ENCODE peak calls at places on chromosomes 2 and 18, in five cellular contexts. W is kidney tubule cell, N is HCT116, H is A172, M is OCI-LY7. A is an unnamed sample.

GRCh38 chr2:101803128-101803527 is 105.6 kb downstream of the MAP4K4 start:
- DNase-seq in W (peak; percentile 88), N (no peak), H (no peak), M (no peak), A (peak; percentile 81)

GRCh38 chr2:71600572-71600971 is 147.2 kb downstream of the DYSF start:
- DNase-seq in W (no peak), N (no peak), H (no peak), M (no peak), A (no peak)

GRCh38 chr2:238596571-238597551 is 170.1 kb downstream of the ASB1 start:
- DNase-seq in W (peak; percentile 93), N (peak; percentile 89), H (peak; percentile 99), M (no peak), A (peak; percentile 91)

GRCh38 chr2:218217366-218218309 is 649 bp downstream of the ARPC2 start:
- DNase-seq in W (peak; percentile 55), N (no peak), H (peak; percentile 32), M (peak; percentile 68), A (no peak)

GRCh38 chr2:232139171-232139594 is 177.7 kb downstream of the DIS3L2 start:
- DNase-seq in W (no peak), N (no peak), H (no peak), M (peak; percentile 19), A (no peak)

GRCh38 chr2:236505071-236505470 is 64.6 kb upstream of the ACKR3 start:
- DNase-seq in W (no peak), N (no peak), H (no peak), M (no peak), A (no peak)

GRCh38 chr2:227310756-227311110 is 14.3 kb upstream of the MFF start:
- DNase-seq in W (peak; percentile 93), N (peak; percentile 28), H (no peak), M (no peak), A (peak; percentile 94)

GRCh38 chr2:38528008-38528442 is 74.7 kb downstream of the HNRNPLL start:
- DNase-seq in W (peak; percentile 50), N (no peak), H (peak; percentile 69), M (peak; percentile 72), A (peak; percentile 53)

GRCh38 chr18:56532176-56532840 is 106.1 kb downstream of the TXNL1 start:
- DNase-seq in W (peak; percentile 27), N (no peak), H (peak; percentile 4), M (no peak), A (no peak)

GRCh38 chr2:191051825-191052778 is 38.1 kb upstream of the STAT1 start:
- DNase-seq in W (peak; percentile 69), N (peak; percentile 45), H (peak; percentile 57), M (peak; percentile 61), A (peak; percentile 78)

GRCh38 chr2:38750011-38750792 is 959 bp downstream of the SRSF7 start:
- DNase-seq in W (peak; percentile 46), N (no peak), H (no peak), M (peak; percentile 66), A (no peak)

GRCh38 chr18:471701-472100 is 28.8 kb downstream of the COLEC12 start:
- DNase-seq in W (no peak), N (no peak), H (no peak), M (no peak), A (no peak)

GRCh38 chr2:117855886-117856285 is 41.4 kb downstream of the DDX18 start:
- DNase-seq in W (peak; percentile 66), N (no peak), H (no peak), M (no peak), A (no peak)

GRCh38 chr2:135745545-135745944 is 3.9 kb downstream of the UBXN4 start:
- DNase-seq in W (peak; percentile 49), N (no peak), H (peak; percentile 78), M (no peak), A (peak; percentile 66)

GRCh38 chr2:51441786-51442185 is 409.9 kb upstream of the NRXN1 start:
- DNase-seq in W (no peak), N (no peak), H (peak; percentile 50), M (no peak), A (no peak)

GRCh38 chr2:103986001-103986400 is 867.9 kb upstream of the POU3F3 start:
- DNase-seq in W (no peak), N (no peak), H (no peak), M (no peak), A (no peak)

GRCh38 chr2:25855065-25855464 is 23.2 kb downstream of the ASXL2 start:
- DNase-seq in W (no peak), N (no peak), H (no peak), M (no peak), A (no peak)

GRCh38 chr18:36153203-36153602 is 23.5 kb downstream of the ELP2 start:
- DNase-seq in W (peak; percentile 98), N (no peak), H (peak; percentile 87), M (no peak), A (peak; percentile 96)

GRCh38 chr2:117835990-117836760 is 21.7 kb downstream of the DDX18 start:
- DNase-seq in W (peak; percentile 78), N (no peak), H (no peak), M (peak; percentile 68), A (peak; percentile 10)

GRCh38 chr2:235829726-235830125 is 335.9 kb downstream of the AGAP1 start:
- DNase-seq in W (no peak), N (no peak), H (no peak), M (no peak), A (no peak)

GRCh38 chr2:133241231-133241575 is 327.1 kb downstream of the NCKAP5 start:
- DNase-seq in W (no peak), N (no peak), H (no peak), M (no peak), A (no peak)

GRCh38 chr18:75003089-75003488 is 205.8 kb downstream of the PTGR3 start:
- DNase-seq in W (no peak), N (no peak), H (no peak), M (no peak), A (no peak)

GRCh38 chr2:23620841-23621341 is 235.9 kb downstream of the KLHL29 start:
- DNase-seq in W (no peak), N (no peak), H (no peak), M (no peak), A (no peak)

GRCh38 chr2:47299555-47299954 is 103.4 kb upstream of the MSH2 start:
- DNase-seq in W (peak; percentile 40), N (no peak), H (peak; percentile 93), M (no peak), A (no peak)

GRCh38 chr2:37558622-37559021 is 112.8 kb downstream of the CDC42EP3 start:
- DNase-seq in W (no peak), N (no peak), H (no peak), M (peak; percentile 10), A (no peak)

A was measured in kidney glomerular epithelial cell.